ENCODE peak calls at places on chromosomes 5 and 9, in ten cellular contexts. Y is GM13977; Q is activated T-helper 9 cell treated with anti-CD3 and anti-CD28 coated beads, Interleukin-2, amount 50 U/mL, for 16 hours; I is naive B cell; R is GM03348; L is fibroblast of the aortic adventitia; S is ELR; U is GM10248; C is central memory CD4-positive, alpha-beta T cell; K is adrenal gland. J is an unnamed sample.

GRCh38 chr5:171420429-171421231 is 1.2 kb downstream of the FGF18 start:
- DNase-seq in U (no peak), S (peak), Q (no peak), R (peak), I (no peak), Y (no peak), K (peak), L (peak), C (no peak), J (peak)

GRCh38 chr5:142753114-142753764 is 16.9 kb upstream of the ARHGAP26 start:
- DNase-seq in L (peak), K (peak), S (no peak), Q (no peak), I (no peak), C (no peak), R (peak), Y (no peak), U (no peak), J (peak)

GRCh38 chr5:61202213-61202612 is 39.9 kb upstream of the SMIM15 start:
- DNase-seq in S (peak), K (no peak), U (peak), Y (peak), L (no peak), R (peak), C (no peak), Q (no peak), I (no peak), J (peak)

GRCh38 chr9:129554649-129555048 is 66.3 kb downstream of the C9orf50 start:
- DNase-seq in I (no peak), L (no peak), S (no peak), U (no peak), Q (no peak), Y (no peak), C (no peak), K (no peak), R (no peak), J (no peak)

GRCh38 chr5:67935908-67936573 is 279.5 kb upstream of the PIK3R1 start:
- DNase-seq in L (no peak), C (no peak), R (no peak), K (peak), Y (no peak), U (no peak), I (no peak), S (no peak), Q (no peak), J (no peak)

GRCh38 chr9:95465115-95465514 is 51.7 kb downstream of the PTCH1 start:
- DNase-seq in R (no peak), L (no peak), S (no peak), I (no peak), K (no peak), U (no peak), Q (no peak), C (no peak), Y (no peak), J (no peak)

GRCh38 chr5:132674671-132675506 is 1.1 kb downstream of the IL4 start:
- DNase-seq in L (peak), Y (peak), Q (no peak), C (no peak), K (no peak), R (peak), S (peak), I (no peak), U (peak), J (peak)

GRCh38 chr9:134618823-134619454 is 22.7 kb upstream of the COL5A1 start:
- DNase-seq in L (no peak), S (no peak), I (no peak), K (no peak), C (no peak), R (no peak), Q (no peak), U (no peak), Y (no peak), J (no peak)

GRCh38 chr5:151671979-151672378 is 14.7 kb downstream of the SPARC start:
- DNase-seq in K (peak), S (peak), Q (no peak), U (no peak), L (peak), I (no peak), Y (no peak), C (no peak), R (peak), J (peak)

GRCh38 chr9:132838291-132838690 is 39.8 kb downstream of the AK8 start:
- DNase-seq in C (no peak), Q (no peak), Y (no peak), K (no peak), I (no peak), S (no peak), L (no peak), U (no peak), R (no peak), J (no peak)

GRCh38 chr9:81689343-81690175 is at the start of gene TLE1:
- DNase-seq in R (peak), Q (peak), L (peak), S (peak), I (peak), K (peak), C (peak), U (peak), Y (peak), J (peak)

GRCh38 chr5:127702913-127703575 is at the start of gene CCDC192:
- DNase-seq in Q (no peak), S (no peak), R (no peak), L (no peak), Y (no peak), C (no peak), I (no peak), K (no peak), U (no peak), J (no peak)

GRCh38 chr5:88692979-88693932 is 189.7 kb downstream of the MEF2C start:
- DNase-seq in S (no peak), I (no peak), C (no peak), Y (peak), U (no peak), L (no peak), Q (no peak), K (no peak), R (no peak), J (no peak)

GRCh38 chr5:150277043-150277442 is 12.5 kb downstream of the CAMK2A start:
- DNase-seq in C (no peak), R (no peak), Q (no peak), Y (no peak), L (no peak), I (no peak), K (no peak), S (no peak), U (no peak), J (no peak)

GRCh38 chr5:29963956-29964355 is 1229.5 kb upstream of the CDH6 start:
- DNase-seq in C (no peak), Y (no peak), U (no peak), R (no peak), I (no peak), S (no peak), Q (no peak), L (no peak), K (no peak), J (peak)

GRCh38 chr9:90007516-90008430 is 403.0 kb downstream of the GADD45G start:
- DNase-seq in K (no peak), R (peak), I (no peak), U (no peak), Y (no peak), S (no peak), C (no peak), L (peak), Q (no peak), J (peak)

GRCh38 chr5:152901754-152902153 is 496.7 kb upstream of the NMUR2 start:
- DNase-seq in R (no peak), L (no peak), C (no peak), K (no peak), S (no peak), U (no peak), I (no peak), Q (no peak), Y (no peak), J (no peak)

GRCh38 chr9:120741701-120742100 is 27.4 kb upstream of the MEGF9 start:
- DNase-seq in I (no peak), C (no peak), Q (no peak), K (no peak), L (no peak), S (peak), R (no peak), U (no peak), Y (no peak), J (no peak)

GRCh38 chr5:133287500-133287899 is 235.7 kb downstream of the HSPA4 start:
- DNase-seq in L (peak), C (peak), K (peak), Q (no peak), Y (peak), S (peak), I (no peak), U (peak), R (peak), J (peak)

GRCh38 chr9:95989304-95989703 is 113.8 kb downstream of the ERCC6L2 start:
- DNase-seq in C (no peak), K (no peak), S (peak), U (no peak), R (peak), L (peak), Q (no peak), I (no peak), Y (no peak), J (peak)

GRCh38 chr9:89498845-89499480 is 1.1 kb upstream of the SEMA4D start:
- DNase-seq in I (peak), K (no peak), C (peak), S (no peak), U (no peak), L (no peak), Y (peak), R (no peak), Q (no peak), J (no peak)

GRCh38 chr5:124732891-124733670 is 13.4 kb downstream of the ZNF608 start:
- DNase-seq in U (no peak), I (no peak), L (no peak), Q (no peak), C (no peak), K (no peak), R (no peak), Y (no peak), S (no peak), J (no peak)

GRCh38 chr9:121998513-121999049 is 94.5 kb downstream of the TTLL11 start:
- DNase-seq in S (no peak), K (no peak), Q (no peak), Y (no peak), U (no peak), L (no peak), R (no peak), I (no peak), C (no peak), J (no peak)

GRCh38 chr5:129905467-129906176 is 1.4 kb downstream of the CHSY3 start:
- DNase-seq in Y (no peak), Q (no peak), S (peak), U (no peak), I (no peak), L (no peak), K (peak), C (no peak), R (no peak), J (peak)

GRCh38 chr9:93699650-93700049 is 123.3 kb downstream of the PHF2 start:
- DNase-seq in U (no peak), K (no peak), Y (no peak), L (no peak), C (no peak), I (no peak), R (no peak), S (no peak), Q (no peak), J (no peak)

GRCh38 chr5:62514510-62515119 is 64.0 kb upstream of the LRRC70 start:
- DNase-seq in C (no peak), R (no peak), Q (no peak), S (no peak), I (no peak), Y (no peak), U (no peak), L (no peak), K (no peak), J (no peak)

GRCh38 chr9:6552033-6552737 is 93.3 kb downstream of the GLDC start:
- DNase-seq in S (peak), Q (no peak), K (no peak), U (no peak), C (no peak), I (no peak), Y (no peak), L (peak), R (no peak), J (peak)

GRCh38 chr9:36664806-36665205 is 92.1 kb downstream of the MELK start:
- DNase-seq in R (no peak), Q (no peak), I (no peak), S (no peak), L (no peak), Y (no peak), C (no peak), U (no peak), K (no peak), J (no peak)

GRCh38 chr5:59773286-59773685 is 120.2 kb downstream of the PDE4D start:
- DNase-seq in R (no peak), I (no peak), Q (no peak), L (no peak), K (no peak), Y (no peak), U (no peak), C (no peak), S (peak), J (no peak)

GRCh38 chr5:54738118-54738972 is 220.8 kb downstream of the SNX18 start:
- DNase-seq in U (no peak), C (no peak), L (peak), S (peak), I (no peak), Q (no peak), Y (no peak), K (peak), R (peak), J (peak)

GRCh38 chr5:57117601-57118000 is 56.3 kb upstream of the GPBP1 start:
- DNase-seq in Y (no peak), K (no peak), L (no peak), U (no peak), C (peak), Q (peak), R (no peak), I (no peak), S (no peak), J (peak)

GRCh38 chr9:111857555-111858211 is 38.9 kb upstream of the UGCG start:
- DNase-seq in U (no peak), I (no peak), S (no peak), Q (no peak), K (no peak), L (no peak), C (no peak), R (no peak), Y (no peak), J (peak)

GRCh38 chr9:105835721-105836120 is 141.4 kb downstream of the TMEM38B start:
- DNase-seq in L (no peak), I (no peak), Q (no peak), C (no peak), S (no peak), Y (no peak), K (no peak), R (no peak), U (no peak), J (no peak)

GRCh38 chr5:38802125-38802524 is 43.7 kb upstream of the OSMR start:
- DNase-seq in I (no peak), L (no peak), C (no peak), S (no peak), U (no peak), K (no peak), R (no peak), Y (no peak), Q (no peak), J (no peak)

GRCh38 chr5:37837101-37838032 is 2.5 kb downstream of the GDNF start:
- DNase-seq in K (peak), C (no peak), U (peak), R (peak), Q (no peak), I (peak), Y (peak), S (peak), L (peak), J (peak)

GRCh38 chr5:35230043-35230611 is at the start of gene PRLR:
- DNase-seq in I (no peak), K (peak), R (peak), S (peak), U (peak), Y (peak), Q (no peak), L (peak), C (no peak), J (peak)

GRCh38 chr5:136058031-136058971 is 29.5 kb downstream of the TGFBI start:
- DNase-seq in R (peak), Q (no peak), S (peak), I (no peak), L (peak), K (peak), C (no peak), U (no peak), Y (no peak), J (peak)

GRCh38 chr9:131641618-131642495 is 96.5 kb downstream of the PRRT1B start:
- DNase-seq in S (no peak), U (no peak), K (no peak), C (no peak), L (no peak), Q (no peak), Y (no peak), R (no peak), I (no peak), J (no peak)

GRCh38 chr5:96151891-96152290 is 190.2 kb upstream of the ELL2 start:
- DNase-seq in Y (no peak), L (no peak), Q (no peak), U (no peak), C (no peak), I (no peak), R (no peak), K (peak), S (peak), J (no peak)